ENCODE peak calls at places on chromosomes 16 and 17, in six cellular contexts. Z is H1, T is GM12878, K is HepG2, F is SK-N-SH, E is K562. P is an unnamed sample.

GRCh38 chr17:68437979-68438877 is 19.1 kb downstream of the WIPI1 start:
- DNase-seq in Z (no peak), T (no peak), K (peak; percentile 80), F (no peak), E (peak; percentile 28), P (peak; percentile 75)

GRCh38 chr17:8781784-8782575 is 17.2 kb downstream of the MFSD6L start:
- DNase-seq in Z (no peak), T (no peak), K (no peak), F (no peak), E (no peak), P (no peak)

GRCh38 chr16:23081675-23082119 is 67.6 kb downstream of the USP31 start:
- DNase-seq in Z (no peak), T (no peak), K (no peak), F (peak; percentile 42), E (no peak), P (no peak)

GRCh38 chr16:88818610-88818874 is 6.8 kb upstream of the APRT start:
- DNase-seq in Z (no peak), T (no peak), K (no peak), F (no peak), E (no peak), P (no peak)

GRCh38 chr17:74354561-74354960 is 7.1 kb downstream of the BTBD17 start:
- DNase-seq in Z (no peak), T (no peak), K (no peak), F (no peak), E (no peak), P (no peak)

GRCh38 chr17:63848834-63849689 is 6.6 kb upstream of the SMARCD2 start:
- DNase-seq in Z (peak; percentile 81), T (peak; percentile 72), K (peak; percentile 71), F (peak; percentile 66), E (peak; percentile 94), P (peak; percentile 97)

GRCh38 chr17:58956997-58957724 is 149.5 kb downstream of the TRIM37 start:
- DNase-seq in Z (no peak), T (no peak), K (peak; percentile 18), F (no peak), E (no peak), P (no peak)

GRCh38 chr16:49854227-49855203 is 1.4 kb downstream of the ZNF423 start:
- DNase-seq in Z (no peak), T (no peak), K (no peak), F (peak; percentile 85), E (no peak), P (no peak)

GRCh38 chr17:50604470-50604869 is 30.2 kb upstream of the ABCC3 start:
- DNase-seq in Z (no peak), T (no peak), K (no peak), F (peak; percentile 99), E (no peak), P (no peak)

GRCh38 chr16:75496546-75496945 is 1.3 kb upstream of the CHST6 start:
- DNase-seq in Z (no peak), T (no peak), K (no peak), F (no peak), E (no peak), P (no peak)

GRCh38 chr16:53952215-53953208 is 248.6 kb downstream of the FTO start:
- DNase-seq in Z (no peak), T (no peak), K (no peak), F (no peak), E (no peak), P (no peak)

GRCh38 chr16:87926246-87927194 is 9.8 kb downstream of the CA5A start:
- DNase-seq in Z (no peak), T (no peak), K (no peak), F (no peak), E (no peak), P (no peak)

GRCh38 chr17:48542114-48542955 is 2.6 kb downstream of the HOXB2 start:
- DNase-seq in Z (no peak), T (no peak), K (no peak), F (no peak), E (no peak), P (no peak)

GRCh38 chr16:56515665-56516064 is 4.2 kb downstream of the BBS2 start:
- DNase-seq in Z (no peak), T (no peak), K (no peak), F (no peak), E (no peak), P (no peak)

GRCh38 chr17:58527306-58527705 is 12.9 kb upstream of the MTMR4 start:
- DNase-seq in Z (no peak), T (no peak), K (no peak), F (no peak), E (no peak), P (no peak)

GRCh38 chr16:58042886-58043515 is 17.4 kb downstream of the MMP15 start:
- DNase-seq in Z (no peak), T (no peak), K (no peak), F (peak; percentile 23), E (no peak), P (no peak)

GRCh38 chr17:75317671-75318070 is 28.4 kb upstream of the SLC25A19 start:
- DNase-seq in Z (peak; percentile 9), T (no peak), K (no peak), F (no peak), E (peak; percentile 51), P (no peak)

GRCh38 chr17:1134634-1135324 is 45.0 kb downstream of the ABR start:
- DNase-seq in Z (no peak), T (no peak), K (no peak), F (no peak), E (no peak), P (no peak)
- TF ChIP-seq GABPA in Z (no peak), T (no peak), K (no peak), F (no peak), E (no peak), P (no peak)

GRCh38 chr17:64938925-64939474 is 19.7 kb upstream of the LRRC37A3 start:
- DNase-seq in Z (peak; percentile 25), T (no peak), K (peak; percentile 58), F (peak; percentile 62), E (peak; percentile 71), P (peak; percentile 54)
- TF ChIP-seq GABPA in Z (no peak), T (no peak), K (no peak), F (no peak), E (no peak), P (no peak)

DNA sequence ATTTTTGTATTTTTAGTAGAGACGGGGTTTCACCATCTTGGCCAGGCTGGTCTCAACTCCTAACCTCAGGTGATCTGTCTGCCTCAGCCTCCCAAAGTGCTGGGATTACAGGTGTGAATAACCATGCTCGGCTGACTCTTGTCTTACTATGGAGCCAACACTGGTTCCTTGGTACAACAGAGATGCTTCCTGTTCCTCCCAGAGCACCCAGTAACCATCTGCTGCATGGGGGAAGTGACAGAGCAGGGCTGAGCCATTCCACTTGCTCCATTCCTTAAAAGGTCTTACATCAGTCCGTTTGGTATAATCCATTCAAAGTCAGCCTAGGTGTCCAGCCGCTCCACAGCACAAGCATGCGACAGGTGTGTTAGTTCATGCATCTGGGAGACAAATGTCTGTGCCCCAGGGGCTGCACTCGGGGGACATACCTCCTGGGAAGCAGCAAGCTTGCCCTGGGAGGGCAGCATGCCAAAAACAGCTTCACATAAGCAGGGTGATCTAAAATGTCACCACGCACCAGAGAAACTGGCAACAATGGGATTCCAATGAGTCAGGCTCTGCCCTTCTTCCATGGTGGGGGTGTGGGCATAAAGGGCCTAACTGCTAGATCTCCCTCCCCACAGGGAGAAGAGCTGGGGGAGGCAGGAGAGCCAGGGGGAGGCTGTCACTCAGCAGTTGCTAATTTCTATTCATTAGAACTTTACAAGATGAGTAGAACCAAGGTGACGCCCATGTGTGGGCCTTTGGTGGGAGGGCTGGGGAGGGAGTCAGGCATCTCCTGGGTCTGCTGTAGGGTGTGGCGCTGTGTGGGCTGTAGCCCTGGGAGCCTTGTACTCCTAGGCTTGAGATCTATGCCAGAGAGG is 35.5 kb downstream of the PIPOX start:
- DNase-seq in Z (no peak), T (no peak), K (no peak), F (no peak), E (no peak), P (peak; percentile 13)
- TF ChIP-seq GABPA in Z (no peak), T (no peak), K (no peak), F (no peak), E (no peak), P (no peak)

DNA sequence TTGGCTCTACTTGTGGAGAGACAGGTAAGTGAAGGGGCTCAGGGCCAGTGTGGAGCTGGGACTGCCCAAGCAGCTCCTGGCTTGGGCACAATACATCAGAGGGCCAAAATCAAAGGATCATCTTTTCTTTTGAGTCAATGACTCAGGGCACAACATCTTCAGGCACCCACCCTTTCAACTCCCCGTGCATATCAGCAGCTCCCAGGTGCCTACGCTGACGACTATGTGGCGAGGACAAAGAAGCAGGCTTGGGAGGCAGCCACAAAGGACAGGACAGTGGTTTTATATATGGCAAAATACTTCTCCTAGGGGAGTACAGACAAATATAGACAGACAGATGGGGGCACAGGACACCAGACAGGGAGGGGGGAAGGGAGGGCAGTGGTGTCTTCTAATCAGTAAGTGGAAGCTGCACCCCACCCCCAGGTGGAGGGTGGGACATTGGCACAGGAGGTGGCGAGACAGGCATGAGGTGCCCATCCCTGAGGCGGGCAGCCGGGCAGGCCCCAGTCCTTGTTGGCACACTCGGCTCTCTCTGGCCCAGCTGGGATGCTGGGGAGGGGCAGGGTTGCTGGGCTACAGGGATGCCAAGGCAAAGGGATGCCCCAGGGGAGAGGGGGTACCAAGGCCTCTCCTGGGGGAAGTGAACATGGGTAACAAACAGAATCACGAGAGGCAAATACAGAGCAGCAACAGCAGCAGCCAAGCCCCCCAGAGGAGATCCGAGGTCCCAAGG is 7.7 kb upstream of the ARL5C start:
- DNase-seq in Z (no peak), T (no peak), K (no peak), F (no peak), E (no peak), P (no peak)
- TF ChIP-seq GABPA in Z (no peak), T (no peak), K (no peak), F (no peak), E (no peak), P (no peak)

GRCh38 chr17:45236002-45236606 is 14.4 kb downstream of the FMNL1 start:
- DNase-seq in Z (no peak), T (no peak), K (no peak), F (no peak), E (no peak), P (peak; percentile 36)

GRCh38 chr17:45232514-45233422 is 11.1 kb downstream of the FMNL1 start:
- DNase-seq in Z (no peak), T (no peak), K (no peak), F (no peak), E (no peak), P (no peak)

GRCh38 chr17:45235071-45236001 is 13.7 kb downstream of the FMNL1 start:
- DNase-seq in Z (peak; percentile 80), T (no peak), K (peak; percentile 58), F (peak; percentile 81), E (peak; percentile 68), P (peak; percentile 62)

GRCh38 chr17:45233423-45233924 is 11.8 kb downstream of the FMNL1 start:
- DNase-seq in Z (no peak), T (no peak), K (no peak), F (no peak), E (no peak), P (no peak)

GRCh38 chr17:45234641-45235040 is 13.0 kb downstream of the FMNL1 start:
- DNase-seq in Z (no peak), T (no peak), K (peak; percentile 69), F (peak; percentile 79), E (peak; percentile 60), P (peak; percentile 36)
- TF ChIP-seq GABPA in Z (no peak), T (no peak), K (no peak), F (no peak), E (no peak), P (no peak)

GRCh38 chr17:44390250-44390649 is 801 bp upstream of the ITGA2B start:
- DNase-seq in Z (no peak), T (no peak), K (no peak), F (no peak), E (no peak), P (no peak)
- TF ChIP-seq GABPA in Z (no peak), T (no peak), K (no peak), F (no peak), E (peak; percentile 27), P (no peak)

P was measured in HL-60.